ENCODE peak calls at places on chromosomes 5 and 9, in nine cellular contexts. D is RWPE1; Y is AG04450; E is MM.1S; L is transverse colon; R is lung; P is esophagus muscularis mucosa; M is CD4-positive, CD25-positive, alpha-beta regulatory T cell; X is testis. Q is an unnamed sample.

GRCh38 chr9:84111726-84112125 is 131.1 kb downstream of the RMI1 start:
- DNase-seq in D (peak; percentile 56), Y (no peak), E (no peak), L (no peak), R (no peak), P (no peak), M (no peak), X (no peak), Q (peak; percentile 16)

GRCh38 chr9:35605336-35606137 is 475 bp downstream of the TESK1 start:
- DNase-seq in D (peak; percentile 42), Y (no peak), E (peak; percentile 21), L (peak; percentile 35), R (no peak), P (no peak), M (peak; percentile 51), X (peak; percentile 38), Q (no peak)

GRCh38 chr9:15306068-15306756 is 804 bp downstream of the TTC39B start:
- DNase-seq in D (peak; percentile 36), Y (no peak), E (no peak), L (peak; percentile 78), R (peak; percentile 76), P (peak; percentile 94), M (peak; percentile 55), X (peak; percentile 64), Q (peak; percentile 89)

GRCh38 chr5:180609817-180610550 is 18.7 kb upstream of the SCGB3A1 start:
- DNase-seq in D (no peak), Y (no peak), E (no peak), L (no peak), R (no peak), P (no peak), M (no peak), X (no peak), Q (no peak)

GRCh38 chr5:139638736-139639618 is 9.2 kb upstream of the CXXC5 start:
- DNase-seq in D (no peak), Y (no peak), E (no peak), L (peak; percentile 17), R (no peak), P (peak; percentile 89), M (no peak), X (peak; percentile 11), Q (no peak)

GRCh38 chr5:150514708-150515211 is 6.8 kb downstream of the NDST1 start:
- DNase-seq in D (peak; percentile 61), Y (no peak), E (no peak), L (no peak), R (peak; percentile 60), P (no peak), M (no peak), X (peak; percentile 62), Q (peak; percentile 59)

GRCh38 chr9:80605129-80605528 is 1033.4 kb downstream of the TLE4 start:
- DNase-seq in D (peak; percentile 16), Y (peak; percentile 11), E (no peak), L (no peak), R (no peak), P (no peak), M (no peak), X (no peak), Q (no peak)

GRCh38 chr5:42035526-42035925 is 110.4 kb downstream of the FBXO4 start:
- DNase-seq in D (no peak), Y (no peak), E (no peak), L (no peak), R (no peak), P (no peak), M (no peak), X (no peak), Q (no peak)

GRCh38 chr9:17219261-17219660 is 84.4 kb downstream of the CNTLN start:
- DNase-seq in D (no peak), Y (no peak), E (no peak), L (no peak), R (no peak), P (no peak), M (no peak), X (no peak), Q (no peak)

GRCh38 chr5:157998021-157998504 is 139.1 kb upstream of the CLINT1 start:
- DNase-seq in D (peak; percentile 73), Y (no peak), E (no peak), L (no peak), R (no peak), P (no peak), M (no peak), X (no peak), Q (no peak)

GRCh38 chr5:95907067-95907705 is 54.5 kb downstream of the ELL2 start:
- DNase-seq in D (no peak), Y (no peak), E (no peak), L (no peak), R (no peak), P (no peak), M (no peak), X (no peak), Q (no peak)

GRCh38 chr5:73321757-73322452 is 126.7 kb downstream of the FOXD1 start:
- DNase-seq in D (peak; percentile 100), Y (peak; percentile 78), E (no peak), L (no peak), R (no peak), P (peak; percentile 4), M (no peak), X (no peak), Q (no peak)

GRCh38 chr9:22010881-22011625 is 1.9 kb upstream of the CDKN2B start:
- DNase-seq in D (no peak), Y (no peak), E (no peak), L (no peak), R (no peak), P (no peak), M (no peak), X (peak; percentile 60), Q (no peak)

GRCh38 chr9:124345751-124346281 is 69.4 kb downstream of the PSMB7 start:
- DNase-seq in D (no peak), Y (no peak), E (no peak), L (no peak), R (no peak), P (no peak), M (no peak), X (no peak), Q (no peak)

GRCh38 chr5:80782626-80783025 is 127.8 kb upstream of the DHFR start:
- DNase-seq in D (no peak), Y (no peak), E (no peak), L (no peak), R (no peak), P (no peak), M (no peak), X (no peak), Q (no peak)

GRCh38 chr9:35689601-35690446 is at the start of gene TPM2:
- DNase-seq in D (peak; percentile 65), Y (peak; percentile 84), E (no peak), L (peak; percentile 73), R (peak; percentile 41), P (peak; percentile 95), M (no peak), X (peak; percentile 58), Q (peak; percentile 37)

GRCh38 chr5:59789197-59789596 is 104.3 kb downstream of the PDE4D start:
- DNase-seq in D (no peak), Y (no peak), E (no peak), L (no peak), R (no peak), P (no peak), M (no peak), X (no peak), Q (no peak)

GRCh38 chr9:27276182-27277030 is 20.5 kb downstream of the EQTN start:
- DNase-seq in D (peak; percentile 44), Y (peak; percentile 16), E (peak; percentile 24), L (no peak), R (no peak), P (no peak), M (peak; percentile 34), X (no peak), Q (peak; percentile 13)

GRCh38 chr5:58484505-58484904 is 6.7 kb upstream of the GAPT start:
- DNase-seq in D (no peak), Y (no peak), E (no peak), L (no peak), R (no peak), P (no peak), M (no peak), X (no peak), Q (no peak)

GRCh38 chr5:115557667-115558387 is 13.3 kb upstream of the FEM1C start:
- DNase-seq in D (no peak), Y (no peak), E (no peak), L (peak; percentile 29), R (no peak), P (no peak), M (no peak), X (no peak), Q (peak; percentile 81)

GRCh38 chr5:96004087-96004486 is 42.4 kb upstream of the ELL2 start:
- DNase-seq in D (no peak), Y (no peak), E (no peak), L (no peak), R (no peak), P (no peak), M (no peak), X (no peak), Q (no peak)

GRCh38 chr5:136308396-136308795 is 56.9 kb downstream of the TRPC7 start:
- DNase-seq in D (no peak), Y (no peak), E (no peak), L (no peak), R (no peak), P (peak; percentile 62), M (no peak), X (no peak), Q (no peak)
- H3K27ac ChIP-seq in D (no peak overlapping the region), Y (no peak overlapping the region), E (no peak overlapping the region), L (no peak overlapping the region), R (no peak overlapping the region), P (no peak overlapping the region), M (no peak overlapping the region), X (no peak overlapping the region), Q (no peak overlapping the region)

GRCh38 chr5:143890475-143890874 is 78.5 kb downstream of the HMHB1 start:
- DNase-seq in D (peak; percentile 20), Y (no peak), E (no peak), L (no peak), R (no peak), P (no peak), M (no peak), X (no peak), Q (no peak)
- H3K27ac ChIP-seq in D (no peak overlapping the region), Y (no peak overlapping the region), E (no peak overlapping the region), L (no peak overlapping the region), R (no peak overlapping the region), P (no peak overlapping the region), M (no peak overlapping the region), X (no peak overlapping the region), Q (no peak overlapping the region)

GRCh38 chr9:134408939-134409737 is 82.9 kb downstream of the RXRA start:
- DNase-seq in D (no peak), Y (no peak), E (no peak), L (no peak), R (no peak), P (no peak), M (no peak), X (no peak), Q (no peak)
- H3K27ac ChIP-seq in D (peak overlapping the region; percentile 97), Y (no peak overlapping the region), E (no peak overlapping the region), L (no peak overlapping the region), R (no peak overlapping the region), P (peak overlapping the region; percentile 32), M (no peak overlapping the region), X (no peak overlapping the region), Q (no peak overlapping the region)

GRCh38 chr5:132819468-132819867 is 6.4 kb downstream of the SOWAHA start:
- DNase-seq in D (no peak), Y (no peak), E (no peak), L (no peak), R (no peak), P (no peak), M (no peak), X (peak; percentile 22), Q (no peak)
- H3K27ac ChIP-seq in D (no peak overlapping the region), Y (no peak overlapping the region), E (no peak overlapping the region), L (no peak overlapping the region), R (no peak overlapping the region), P (no peak overlapping the region), M (no peak overlapping the region), X (no peak overlapping the region), Q (no peak overlapping the region)

GRCh38 chr5:137105351-137105750 is 393.8 kb downstream of the SPOCK1 start:
- DNase-seq in D (no peak), Y (no peak), E (no peak), L (no peak), R (no peak), P (no peak), M (no peak), X (no peak), Q (no peak)
- H3K27ac ChIP-seq in D (no peak overlapping the region), Y (no peak overlapping the region), E (no peak overlapping the region), L (no peak overlapping the region), R (no peak overlapping the region), P (no peak overlapping the region), M (no peak overlapping the region), X (peak overlapping the region; percentile 53), Q (no peak overlapping the region)

Q was measured in body of pancreas.